ENCODE peak calls at places on chromosomes 16 and 17, in four cellular contexts. R, B, H and D are unnamed samples.

GRCh38 chr17:80279895-80280294 is 19.2 kb downstream of the RNF213 start:
- DNase-seq in R (no peak), B (peak; percentile 87), H (no peak), D (no peak)

GRCh38 chr16:14113344-14113743 is 42.2 kb downstream of the MRTFB start:
- DNase-seq in R (no peak), B (no peak), H (no peak), D (no peak)

GRCh38 chr16:29845656-29846055 is 17.4 kb downstream of the CDIPT start:
- DNase-seq in R (no peak), B (no peak), H (no peak), D (no peak)

GRCh38 chr17:8698142-8699050 is 46.2 kb downstream of the CCDC42 start:
- DNase-seq in R (peak; percentile 74), B (peak; percentile 63), H (no peak), D (no peak)

GRCh38 chr17:66290097-66290722 is 12.2 kb upstream of the PRKCA start:
- DNase-seq in R (no peak), B (no peak), H (peak; percentile 26), D (no peak)

GRCh38 chr17:1110844-1111598 is 68.8 kb downstream of the ABR start:
- DNase-seq in R (peak; percentile 39), B (peak; percentile 67), H (no peak), D (peak; percentile 85)

GRCh38 chr17:28131592-28131991 is 89.1 kb downstream of the NLK start:
- DNase-seq in R (no peak), B (peak; percentile 19), H (no peak), D (no peak)

GRCh38 chr16:51374346-51374745 is 223.3 kb upstream of the SALL1 start:
- DNase-seq in R (no peak), B (peak; percentile 93), H (no peak), D (peak; percentile 61)

GRCh38 chr16:4944333-4945281 is 7.7 kb upstream of the PPL start:
- DNase-seq in R (no peak), B (peak; percentile 96), H (no peak), D (peak; percentile 90)
- H3K4me3 ChIP-seq in R (no peak overlapping the region), B (peak overlapping the region; percentile 5), H (no peak overlapping the region), D (no peak overlapping the region)

DNA sequence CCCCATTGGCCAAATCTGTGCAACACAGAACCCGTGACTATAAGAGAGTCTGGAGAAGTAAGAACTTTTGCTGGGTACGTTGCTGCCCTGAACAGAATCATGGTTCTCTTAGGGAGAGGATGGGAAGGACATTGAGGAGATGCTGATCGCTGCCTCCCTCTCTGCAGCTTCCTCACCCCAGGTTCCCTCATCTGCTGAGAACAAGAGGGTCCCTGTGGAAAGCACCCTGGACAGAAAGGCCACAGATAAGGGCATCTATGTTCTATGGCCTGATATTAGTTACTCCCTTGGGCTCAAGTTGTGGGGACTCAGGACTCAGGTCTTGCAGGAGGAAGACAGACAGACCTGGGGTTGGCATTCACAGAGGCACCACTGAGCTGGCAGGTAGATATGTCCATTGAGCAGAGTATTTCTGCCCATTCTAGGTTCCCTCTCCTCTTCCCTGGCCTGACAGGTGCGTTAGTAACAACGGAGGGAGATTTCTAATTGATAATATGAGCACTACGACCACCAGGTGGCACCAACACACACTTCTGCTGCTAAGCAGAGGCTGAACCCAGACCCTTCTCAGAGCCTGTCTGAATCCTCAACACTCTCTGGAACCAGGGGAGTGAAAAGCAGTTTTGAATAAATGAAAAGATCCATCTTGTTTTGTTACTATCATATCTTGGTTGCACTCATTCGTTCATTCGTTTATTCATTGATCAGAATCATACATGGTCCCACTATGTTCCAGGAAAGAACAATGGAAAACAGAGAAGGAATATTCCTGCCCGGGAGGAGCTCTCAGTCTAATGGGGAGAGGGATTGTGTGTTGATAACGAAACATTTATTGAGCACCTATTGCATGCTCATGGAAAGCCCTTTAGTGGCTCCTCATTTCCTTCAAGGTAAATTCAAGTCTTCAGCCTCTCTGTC is 56.4 kb downstream of the SLC6A2 start:
- DNase-seq in R (peak; percentile 69), B (peak; percentile 44), H (peak; percentile 63), D (peak; percentile 14)
- TF ChIP-seq CTCF in R (peak; percentile 61), B (peak; percentile 73), H (peak; percentile 85), D (peak; percentile 65)

DNA sequence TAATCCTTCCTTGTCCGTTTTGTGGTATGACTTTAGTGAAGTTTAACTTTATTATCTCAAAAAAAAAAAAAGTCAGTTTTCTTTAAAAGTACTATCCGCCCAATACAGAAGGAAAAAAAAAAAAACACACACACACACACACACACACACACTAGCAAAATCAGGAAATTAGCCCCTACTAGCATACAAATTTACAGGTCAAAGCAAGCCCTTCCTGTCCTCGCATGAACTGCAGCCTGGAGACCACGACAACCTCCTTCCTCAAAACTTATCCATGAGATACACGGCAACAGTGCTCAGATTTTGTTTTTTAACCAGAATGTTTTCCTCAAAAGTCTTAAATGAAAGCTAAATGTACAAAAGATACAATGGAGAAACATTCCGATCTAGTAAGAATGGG is 16.2 kb downstream of the NCOR1 start:
- DNase-seq in R (no peak), B (no peak), H (peak; percentile 74), D (no peak)
- H3K4me3 ChIP-seq in R (no peak overlapping the region), B (no peak overlapping the region), H (peak overlapping the region; percentile 40), D (no peak overlapping the region)

DNA sequence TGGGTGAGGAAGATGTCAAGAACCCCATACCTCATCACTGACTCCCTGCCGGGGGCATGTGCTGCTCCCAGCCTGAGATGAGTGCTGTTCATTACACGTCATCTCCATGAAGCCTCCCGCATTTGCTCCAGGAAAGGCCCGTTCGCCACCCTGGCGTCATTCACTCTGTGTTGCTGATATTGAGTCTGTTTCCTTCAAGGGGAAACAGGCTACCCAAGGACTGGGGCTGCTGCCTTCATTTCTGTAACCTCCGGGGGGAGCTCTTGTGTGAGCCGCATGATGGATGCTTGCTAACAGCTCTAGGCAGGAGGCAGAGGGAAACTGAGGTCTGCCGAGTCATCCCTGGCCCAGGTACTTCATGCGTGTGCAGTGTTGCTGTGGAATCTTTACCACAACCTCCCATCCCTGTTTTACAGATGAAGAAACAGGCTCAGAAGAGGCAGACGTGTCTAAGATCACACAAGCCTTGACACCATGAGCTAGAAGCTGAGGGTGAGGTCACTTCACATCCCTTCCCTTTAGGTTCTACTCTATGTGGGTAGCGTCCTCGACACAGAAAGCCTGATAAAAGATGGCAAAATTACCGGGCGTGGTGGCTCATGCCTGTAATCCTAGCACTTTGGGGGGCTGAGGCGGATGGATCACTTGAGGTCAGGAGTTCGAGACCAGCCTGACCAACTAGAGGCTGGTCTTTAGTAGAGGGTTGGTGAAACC is 3.5 kb upstream of the ARMC5 start:
- DNase-seq in R (peak; percentile 43), B (peak; percentile 9), H (peak; percentile 61), D (no peak)
- TF ChIP-seq CTCF in R (peak; percentile 77), B (peak; percentile 39), H (peak; percentile 83), D (peak; percentile 37)